ENCODE peak calls at places on chromosomes 7 and 10, in seven cellular contexts. V is WERI-Rb-1; U is thoracic aorta; B is tibial nerve; G is effector memory CD4-positive, alpha-beta T cell; S is psoas muscle; K is SJSA1. I is an unnamed sample.

GRCh38 chr7:79341902-79342301 is 111.6 kb downstream of the MAGI2 start:
- DNase-seq in B (no peak), S (no peak), G (no peak), K (no peak), V (no peak), U (no peak), I (no peak)

GRCh38 chr10:59216178-59216869 is 39.9 kb downstream of the PHYHIPL start:
- DNase-seq in B (no peak), G (no peak), V (no peak), U (no peak), S (no peak), K (no peak), I (no peak)

GRCh38 chr10:110845756-110846620 is 25.7 kb upstream of the PDCD4 start:
- DNase-seq in K (no peak), B (no peak), U (no peak), V (no peak), S (no peak), G (no peak), I (no peak)

GRCh38 chr7:93559624-93560491 is 14.7 kb downstream of the CALCR start:
- DNase-seq in V (no peak), G (no peak), K (no peak), U (no peak), B (no peak), S (no peak), I (no peak)

GRCh38 chr10:59843733-59844132 is 62.6 kb downstream of the CCDC6 start:
- DNase-seq in B (no peak), K (no peak), U (no peak), V (no peak), G (no peak), S (no peak), I (no peak)

GRCh38 chr7:13641699-13642098 is 347.8 kb downstream of the ETV1 start:
- DNase-seq in S (no peak), K (no peak), G (no peak), V (no peak), B (no peak), U (no peak), I (peak; percentile 6)

GRCh38 chr10:123422261-123422660 is 243.9 kb upstream of the GPR26 start:
- DNase-seq in U (no peak), G (no peak), S (no peak), B (no peak), V (no peak), K (no peak), I (no peak)

GRCh38 chr10:132787253-132788179 is 1.6 kb upstream of the NKX6-2 start:
- DNase-seq in V (peak; percentile 56), U (no peak), G (no peak), B (no peak), S (no peak), K (no peak), I (no peak)

GRCh38 chr7:112546723-112547513 is 66.1 kb downstream of the LSMEM1 start:
- DNase-seq in U (no peak), V (peak; percentile 55), S (no peak), B (no peak), K (no peak), G (no peak), I (no peak)
- H3K4me3 ChIP-seq in U (no peak overlapping the region), V (no peak overlapping the region), S (no peak overlapping the region), B (no peak overlapping the region), K (no peak overlapping the region), G (no peak overlapping the region), I (no peak overlapping the region)

GRCh38 chr10:99531696-99532050 is 1.1 kb upstream of the NKX2-3 start:
- DNase-seq in U (no peak), K (no peak), B (no peak), G (no peak), V (no peak), S (no peak), I (no peak)
- H3K27me3 ChIP-seq in U (peaks cover 17% of the 10 kb centered on the region), K (peaks cover 98% of the 10 kb centered on the region), B (peaks cover 97% of the 10 kb centered on the region), G (peaks cover 49% of the 10 kb centered on the region), V (no peaks in the 10 kb centered on the region), S (no peaks in the 10 kb centered on the region), I (peaks cover 97% of the 10 kb centered on the region)

DNA sequence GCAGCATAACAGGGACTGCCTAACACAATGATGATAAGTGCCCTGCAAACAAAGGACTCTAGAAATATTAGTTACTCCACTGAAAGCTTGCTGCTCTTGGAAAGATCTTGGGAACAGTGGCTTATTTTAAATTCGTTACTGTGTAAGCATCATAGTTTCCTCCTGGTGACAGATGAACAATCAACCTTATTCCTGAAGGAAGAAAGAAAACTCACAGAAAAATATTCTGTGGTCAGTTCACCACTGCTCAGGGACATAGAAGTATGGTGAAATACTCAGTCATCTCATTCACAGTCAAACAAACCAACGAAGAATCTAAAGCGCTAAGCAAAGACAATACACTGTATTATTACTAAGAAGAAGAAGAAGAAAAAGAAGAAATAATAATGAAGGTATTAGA is 27.8 kb downstream of the MKX start:
- DNase-seq in U (no peak), G (no peak), B (no peak), V (no peak), S (no peak), K (no peak), I (no peak)
- H3K27ac ChIP-seq in U (no peak overlapping the region), G (no peak overlapping the region), B (no peak overlapping the region), V (no peak overlapping the region), S (no peak overlapping the region), K (no peak overlapping the region), I (no peak overlapping the region)

GRCh38 chr10:5589963-5590511 is 65.3 kb downstream of the CALML3 start:
- DNase-seq in V (peak; percentile 31), G (no peak), K (peak; percentile 84), U (no peak), S (no peak), B (no peak), I (no peak)

GRCh38 chr10:5589071-5589962 is 64.6 kb downstream of the CALML3 start:
- DNase-seq in G (no peak), S (no peak), K (no peak), B (no peak), V (no peak), U (no peak), I (no peak)

GRCh38 chr10:5591336-5591824 is 66.6 kb downstream of the CALML3 start:
- DNase-seq in K (no peak), U (no peak), S (no peak), G (no peak), V (no peak), B (no peak), I (no peak)

GRCh38 chr10:5592070-5592469 is 67.3 kb downstream of the CALML3 start:
- DNase-seq in V (no peak), B (no peak), K (no peak), G (no peak), S (no peak), U (no peak), I (no peak)

DNA sequence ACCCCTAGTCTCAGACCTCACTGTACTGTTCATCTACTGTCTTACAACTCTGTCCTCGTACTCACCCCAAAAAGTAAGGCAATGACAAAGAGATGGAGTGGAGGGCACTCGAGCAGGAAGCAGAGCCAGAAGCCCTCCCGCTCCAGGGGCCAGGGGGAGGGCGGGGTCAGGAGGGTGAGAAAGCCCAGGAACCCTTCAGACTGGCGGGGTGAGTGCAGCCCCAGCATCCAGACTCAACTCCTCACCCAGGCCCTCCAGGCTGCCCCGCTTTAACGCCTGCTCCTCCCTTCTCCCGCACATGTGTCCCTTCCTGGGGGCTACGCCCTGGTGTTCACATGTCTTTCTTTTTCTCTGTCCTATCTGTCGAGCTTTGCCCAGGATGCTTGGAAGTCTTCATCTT is 66.1 kb downstream of the CALML3 start:
- DNase-seq in S (no peak), G (no peak), K (no peak), U (no peak), B (no peak), V (no peak), I (no peak)
- H3K4me3 ChIP-seq in S (no peak overlapping the region), G (no peak overlapping the region), K (no peak overlapping the region), U (no peak overlapping the region), B (no peak overlapping the region), V (no peak overlapping the region), I (no peak overlapping the region)

GRCh38 chr10:118238573-118239240 is 103.4 kb downstream of the FAM204A start:
- DNase-seq in B (no peak), G (no peak), S (no peak), U (no peak), V (no peak), K (no peak), I (no peak)

GRCh38 chr10:118249714-118250113 is 92.4 kb downstream of the FAM204A start:
- DNase-seq in B (no peak), S (no peak), K (no peak), G (no peak), U (no peak), V (no peak), I (no peak)

GRCh38 chr10:118246340-118247247 is 95.5 kb downstream of the FAM204A start:
- DNase-seq in K (no peak), B (no peak), S (no peak), U (no peak), G (no peak), V (no peak), I (no peak)

GRCh38 chr10:118241229-118242137 is 100.6 kb downstream of the FAM204A start:
- DNase-seq in U (peak; percentile 39), S (peak; percentile 72), B (peak; percentile 81), V (peak; percentile 74), G (peak; percentile 24), K (peak; percentile 64), I (peak; percentile 37)

DNA sequence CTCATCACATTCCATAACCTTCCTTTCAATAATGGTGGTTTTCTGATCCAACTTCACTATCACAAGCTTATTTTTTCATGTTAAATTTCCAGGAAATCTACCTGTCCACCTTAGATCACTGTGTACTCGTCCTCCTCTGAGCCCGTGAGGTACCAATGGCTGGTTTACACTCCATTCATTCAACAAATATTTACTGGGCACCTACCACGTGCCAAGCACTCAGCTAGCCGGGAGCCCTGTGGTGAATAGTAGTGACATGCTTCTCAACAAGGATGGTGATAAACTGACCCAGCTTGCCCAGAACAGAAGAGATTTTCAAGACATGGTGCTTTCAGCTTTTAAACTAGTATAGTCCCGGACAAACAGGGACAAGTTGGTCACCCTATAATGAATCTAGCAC is 98.2 kb downstream of the FAM204A start:
- DNase-seq in U (no peak), G (no peak), K (no peak), B (no peak), V (no peak), S (no peak), I (no peak)
- H3K27me3 ChIP-seq in U (no peaks in the 10 kb centered on the region), G (peaks cover 21% of the 10 kb centered on the region), K (peaks cover 26% of the 10 kb centered on the region), B (peaks cover 91% of the 10 kb centered on the region), V (peaks cover 68% of the 10 kb centered on the region), S (peaks cover 3% of the 10 kb centered on the region), I (peaks cover 33% of the 10 kb centered on the region)

GRCh38 chr7:101999420-101999819 is 182.0 kb downstream of the CUX1 start:
- DNase-seq in V (peak; percentile 72), S (no peak), B (no peak), G (no peak), U (no peak), K (no peak), I (no peak)
- H3K27ac ChIP-seq in V (peak overlapping the region; percentile 34), S (no peak overlapping the region), B (no peak overlapping the region), G (no peak overlapping the region), U (no peak overlapping the region), K (no peak overlapping the region), I (no peak overlapping the region)

GRCh38 chr7:141562036-141562435 is 10.8 kb downstream of the AGK start:
- DNase-seq in B (no peak), G (no peak), U (no peak), K (no peak), S (no peak), V (no peak), I (peak; percentile 46)
- H3K4me3 ChIP-seq in B (no peak overlapping the region), G (no peak overlapping the region), U (no peak overlapping the region), K (no peak overlapping the region), S (no peak overlapping the region), V (no peak overlapping the region), I (no peak overlapping the region)